ENCODE peak calls at places on chromosomes 3 and 15, in eight cellular contexts. J is CD8-positive, alpha-beta T cell; A is AG04449; R is dorsolateral prefrontal cortex; D is thoracic aorta; Q is cardiac muscle cell; G is AG04450; V is astrocyte of the cerebellum. L is an unnamed sample.

GRCh38 chr15:31437686-31438085 is 111.1 kb downstream of the KLF13 start:
- DNase-seq in J (peak), A (no peak), R (no peak), D (no peak), Q (no peak), G (no peak), V (no peak), L (no peak)

GRCh38 chr3:84987709-84988504 is 29.1 kb downstream of the CADM2 start:
- DNase-seq in J (no peak), A (no peak), R (no peak), D (no peak), Q (no peak), G (no peak), V (no peak), L (peak)

GRCh38 chr3:158347966-158348365 is 223.0 kb upstream of the MLF1 start:
- DNase-seq in J (no peak), A (no peak), R (no peak), D (no peak), Q (peak), G (no peak), V (peak), L (no peak)

GRCh38 chr15:101676965-101677364 is 24.8 kb upstream of the TM2D3 start:
- DNase-seq in J (no peak), A (peak), R (no peak), D (no peak), Q (no peak), G (no peak), V (no peak), L (no peak)

GRCh38 chr3:31704651-31705179 is 172.0 kb downstream of the STT3B start:
- DNase-seq in J (no peak), A (peak), R (no peak), D (no peak), Q (no peak), G (peak), V (no peak), L (peak)

GRCh38 chr15:89332446-89332845 is 2.2 kb downstream of the POLG start:
- DNase-seq in J (no peak), A (no peak), R (no peak), D (no peak), Q (peak), G (no peak), V (no peak), L (peak)

GRCh38 chr15:40357723-40358491 is at the start of gene DISP2:
- DNase-seq in J (peak), A (no peak), R (peak), D (peak), Q (peak), G (no peak), V (no peak), L (peak)

GRCh38 chr3:124859025-124859424 is 28.1 kb downstream of the ITGB5 start:
- DNase-seq in J (no peak), A (peak), R (no peak), D (no peak), Q (peak), G (peak), V (peak), L (no peak)

GRCh38 chr3:156674911-156675743 is 737 bp downstream of the TIPARP start:
- DNase-seq in J (peak), A (no peak), R (peak), D (peak), Q (peak), G (no peak), V (no peak), L (peak)

GRCh38 chr3:64170270-64170669 is 55.0 kb downstream of the PRICKLE2 start:
- DNase-seq in J (no peak), A (no peak), R (no peak), D (no peak), Q (no peak), G (no peak), V (no peak), L (no peak)

GRCh38 chr15:84982301-84982920 is 755 bp downstream of the PDE8A start:
- DNase-seq in J (peak), A (no peak), R (no peak), D (no peak), Q (peak), G (no peak), V (no peak), L (peak)

GRCh38 chr3:124131158-124132115 is 139.5 kb upstream of the ROPN1 start:
- DNase-seq in J (no peak), A (no peak), R (no peak), D (no peak), Q (no peak), G (no peak), V (no peak), L (no peak)

GRCh38 chr3:141955163-141955562 is 78.7 kb downstream of the ATP1B3 start:
- DNase-seq in J (no peak), A (no peak), R (no peak), D (no peak), Q (no peak), G (no peak), V (peak), L (no peak)

GRCh38 chr3:121736112-121736511 is 13.4 kb downstream of the GOLGB1 start:
- DNase-seq in J (no peak), A (no peak), R (no peak), D (no peak), Q (no peak), G (no peak), V (no peak), L (no peak)

GRCh38 chr15:85047271-85047948 is 65.8 kb downstream of the PDE8A start:
- DNase-seq in J (peak), A (peak), R (no peak), D (no peak), Q (peak), G (peak), V (peak), L (no peak)

GRCh38 chr15:25903024-25903581 is 40.0 kb upstream of the ATP10A start:
- DNase-seq in J (no peak), A (no peak), R (no peak), D (no peak), Q (peak), G (no peak), V (no peak), L (no peak)

GRCh38 chr15:59313703-59314332 is 58.9 kb downstream of the MYO1E start:
- DNase-seq in J (no peak), A (no peak), R (peak), D (peak), Q (no peak), G (no peak), V (no peak), L (no peak)

GRCh38 chr15:40151991-40152390 is 8.9 kb upstream of the BUB1B start:
- DNase-seq in J (no peak), A (no peak), R (no peak), D (no peak), Q (no peak), G (no peak), V (no peak), L (no peak)

GRCh38 chr15:35484231-35484945 is 61.6 kb downstream of the DPH6 start:
- DNase-seq in J (no peak), A (no peak), R (no peak), D (no peak), Q (peak), G (no peak), V (no peak), L (no peak)

GRCh38 chr15:39587291-39587909 is 6.5 kb downstream of the THBS1 start:
- DNase-seq in J (no peak), A (peak), R (no peak), D (no peak), Q (peak), G (no peak), V (no peak), L (no peak)

GRCh38 chr3:125470671-125471070 is 49.3 kb downstream of the SNX4 start:
- DNase-seq in J (no peak), A (no peak), R (no peak), D (no peak), Q (no peak), G (no peak), V (no peak), L (no peak)

GRCh38 chr3:157444789-157445188 is 8.1 kb downstream of the PTX3 start:
- DNase-seq in J (no peak), A (no peak), R (no peak), D (no peak), Q (peak), G (no peak), V (no peak), L (no peak)

GRCh38 chr3:134076816-134077215 is 47.1 kb upstream of the SLCO2A1 start:
- DNase-seq in J (no peak), A (no peak), R (no peak), D (no peak), Q (no peak), G (no peak), V (no peak), L (no peak)

GRCh38 chr15:41871175-41871905 is 22.5 kb downstream of the SPTBN5 start:
- DNase-seq in J (no peak), A (no peak), R (no peak), D (no peak), Q (no peak), G (no peak), V (no peak), L (no peak)

GRCh38 chr15:40088929-40089755 is 19.5 kb downstream of the BMF start:
- DNase-seq in J (no peak), A (no peak), R (no peak), D (no peak), Q (peak), G (no peak), V (no peak), L (no peak)

GRCh38 chr3:154775821-154776548 is 304.1 kb upstream of the MME start:
- DNase-seq in J (no peak), A (no peak), R (no peak), D (no peak), Q (no peak), G (no peak), V (no peak), L (no peak)

GRCh38 chr15:29124581-29125381 is 144.8 kb downstream of the NSMCE3 start:
- DNase-seq in J (no peak), A (peak), R (no peak), D (no peak), Q (peak), G (no peak), V (peak), L (peak)
- TF ChIP-seq CTCF in J (no peak), A (peak), R (no peak), D (no peak), Q (peak), G (peak), V (peak), L (peak)

GRCh38 chr15:56393277-56393676 is 28.1 kb downstream of the TEX9 start:
- DNase-seq in J (no peak), A (no peak), R (no peak), D (no peak), Q (no peak), G (no peak), V (no peak), L (no peak)
- H3K4me3 ChIP-seq in J (no peak), A (no peak), R (no peak), D (no peak), Q (no peak), G (no peak), V (no peak), L (no peak)

GRCh38 chr3:78899846-78900245 is 868.0 kb downstream of the ROBO1 start:
- DNase-seq in J (no peak), A (no peak), R (no peak), D (no peak), Q (no peak), G (no peak), V (no peak), L (no peak)
- TF ChIP-seq CTCF in J (no peak), A (no peak), R (no peak), D (no peak), Q (no peak), G (no peak), V (no peak), L (no peak)

DNA sequence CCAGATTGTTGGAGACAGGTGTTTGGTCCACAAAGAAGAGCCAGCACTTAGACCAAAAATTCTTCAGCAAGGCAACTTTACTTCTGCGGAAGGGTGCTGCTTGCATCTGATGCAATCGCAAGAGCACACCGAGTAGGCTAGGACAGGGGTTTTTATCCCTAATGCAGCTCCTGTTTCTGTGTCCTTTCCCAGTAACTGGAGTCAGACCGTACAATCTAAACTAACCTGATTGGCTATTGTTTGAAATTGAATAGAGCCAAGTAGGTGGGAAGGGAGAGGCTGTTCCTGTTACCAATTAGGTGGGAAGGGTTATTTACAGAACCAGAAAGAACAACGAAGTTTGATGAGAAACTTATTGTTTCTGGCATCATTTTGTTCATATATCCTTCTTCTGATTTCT is 77.6 kb downstream of the CHCHD4 start:
- DNase-seq in J (no peak), A (no peak), R (no peak), D (no peak), Q (no peak), G (no peak), V (no peak), L (no peak)
- H3K4me3 ChIP-seq in J (no peak), A (no peak), R (no peak), D (no peak), Q (no peak), G (no peak), V (no peak), L (no peak)

GRCh38 chr15:67843092-67843501 is 3.3 kb upstream of the RNU6-1 start:
- DNase-seq in J (no peak), A (no peak), R (no peak), D (no peak), Q (no peak), G (no peak), V (no peak), L (no peak)
- TF ChIP-seq CTCF in J (no peak), A (no peak), R (no peak), D (no peak), Q (no peak), G (no peak), V (no peak), L (no peak)

DNA sequence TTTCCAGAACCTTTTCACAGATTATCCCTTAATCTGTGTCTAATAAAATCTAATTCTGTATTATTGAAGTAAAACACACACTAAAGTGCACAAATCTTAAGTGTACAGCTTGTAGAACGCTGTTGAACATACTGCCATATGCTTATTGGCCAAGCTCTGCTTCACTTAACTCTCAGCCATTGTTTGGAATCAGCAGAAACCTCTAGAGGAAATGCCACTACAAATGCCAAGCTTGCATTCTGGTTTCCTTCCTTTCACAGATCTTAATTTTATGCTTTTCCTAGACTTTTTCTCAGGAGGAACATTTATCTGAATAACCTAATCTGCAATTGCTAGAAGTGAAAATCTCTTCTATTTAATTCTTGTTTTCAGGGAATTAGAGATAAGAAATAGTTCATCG is 10.1 kb downstream of the MNS1 start:
- DNase-seq in J (no peak), A (no peak), R (no peak), D (no peak), Q (peak), G (no peak), V (no peak), L (no peak)
- H3K4me3 ChIP-seq in J (no peak), A (no peak), R (no peak), D (no peak), Q (no peak), G (no peak), V (no peak), L (no peak)

DNA sequence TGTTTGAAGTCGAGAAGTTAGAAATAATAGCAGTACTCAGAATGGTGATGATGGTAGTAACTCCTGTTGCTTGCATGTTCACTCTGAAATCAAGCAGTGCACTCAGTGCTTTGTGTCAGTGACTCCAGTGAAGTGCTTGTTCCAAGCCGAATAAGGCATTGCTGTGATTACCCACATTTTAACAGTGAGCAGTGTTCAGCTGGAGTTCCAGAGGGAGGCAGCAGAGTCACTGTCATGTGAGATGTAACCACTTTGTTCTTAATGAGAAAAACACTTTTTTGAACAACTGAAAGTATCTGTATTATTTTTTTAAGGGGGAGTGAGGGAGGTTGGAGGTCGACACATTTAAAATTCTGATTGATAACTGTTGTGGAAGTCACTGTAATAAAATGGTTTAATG is 3.7 kb downstream of the MDFIC2 start:
- DNase-seq in J (no peak), A (no peak), R (no peak), D (no peak), Q (peak), G (peak), V (no peak), L (no peak)
- TF ChIP-seq CTCF in J (no peak), A (no peak), R (peak), D (no peak), Q (no peak), G (no peak), V (peak), L (peak)

GRCh38 chr3:14535616-14536015 is 4.5 kb downstream of the GRIP2 start:
- DNase-seq in J (no peak), A (no peak), R (no peak), D (no peak), Q (no peak), G (no peak), V (no peak), L (no peak)

GRCh38 chr3:14537590-14538450 is 2.3 kb downstream of the GRIP2 start:
- DNase-seq in J (no peak), A (no peak), R (no peak), D (no peak), Q (no peak), G (no peak), V (no peak), L (peak)

GRCh38 chr3:14536055-14536815 is 3.9 kb downstream of the GRIP2 start:
- DNase-seq in J (no peak), A (no peak), R (no peak), D (no peak), Q (no peak), G (no peak), V (no peak), L (no peak)

GRCh38 chr3:14538451-14539088 is 1.6 kb downstream of the GRIP2 start:
- DNase-seq in J (no peak), A (no peak), R (no peak), D (no peak), Q (no peak), G (no peak), V (no peak), L (no peak)

DNA sequence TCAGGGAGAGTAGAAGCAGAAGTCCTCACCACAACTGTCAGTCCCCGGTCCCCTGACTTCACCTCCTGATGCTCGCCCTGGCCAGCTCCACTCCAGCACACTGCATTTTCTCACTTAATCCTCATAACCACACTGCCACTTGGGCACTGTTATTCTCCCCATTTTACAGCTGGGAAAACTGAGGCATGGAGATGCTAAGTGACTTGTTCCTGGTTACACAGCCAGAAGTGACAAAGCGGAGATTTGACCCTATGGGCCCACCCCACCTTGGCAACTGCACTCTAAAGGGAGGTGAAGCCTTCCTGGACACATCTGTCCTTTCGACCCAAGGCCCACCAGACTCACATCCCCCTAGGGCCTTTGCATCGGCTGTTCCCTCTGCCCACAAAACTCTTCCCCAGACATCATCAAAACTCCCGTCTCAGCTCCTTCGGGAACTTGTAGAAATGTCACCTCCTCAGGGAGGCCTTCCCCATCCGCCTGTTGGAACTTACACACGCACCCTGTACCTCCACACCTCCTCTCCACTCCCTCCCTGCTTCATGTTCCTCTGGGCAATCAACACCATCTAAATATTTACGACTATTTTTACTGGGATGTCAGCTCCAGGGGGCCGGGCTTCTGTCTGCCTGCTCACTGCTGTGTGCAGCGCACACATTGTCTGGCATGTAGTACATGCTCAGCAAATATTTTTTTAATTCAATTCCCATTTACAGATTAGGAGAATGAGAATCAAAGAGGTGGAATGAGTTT is 3.1 kb downstream of the GRIP2 start:
- DNase-seq in J (no peak), A (no peak), R (no peak), D (no peak), Q (no peak), G (no peak), V (no peak), L (no peak)
- H3K4me3 ChIP-seq in J (no peak), A (no peak), R (no peak), D (no peak), Q (no peak), G (no peak), V (no peak), L (no peak)

GRCh38 chr3:188404124-188404523 is 250.2 kb downstream of the LPP start:
- DNase-seq in J (no peak), A (no peak), R (no peak), D (no peak), Q (no peak), G (no peak), V (no peak), L (no peak)
- TF ChIP-seq CTCF in J (no peak), A (no peak), R (no peak), D (no peak), Q (no peak), G (no peak), V (no peak), L (no peak)

DNA sequence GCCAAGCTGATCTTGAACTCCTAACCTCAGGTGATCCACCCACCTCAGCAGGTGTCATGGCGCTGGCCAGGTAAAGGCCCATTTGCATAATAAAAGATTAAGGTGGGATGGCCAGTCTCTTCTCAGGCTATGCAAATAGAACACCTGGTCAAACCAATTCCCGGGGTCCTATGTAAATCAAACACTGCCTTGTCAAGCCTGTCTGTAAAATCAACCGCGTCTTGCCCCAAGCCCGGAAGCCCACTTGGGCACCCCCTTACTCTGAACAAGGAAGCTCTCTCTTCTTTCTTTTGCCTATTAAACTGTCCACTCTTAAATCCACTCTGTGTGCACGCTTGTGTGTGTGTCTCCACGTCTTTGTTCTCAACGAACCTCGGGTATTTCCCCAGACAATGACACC is 13.0 kb upstream of the POC1A start:
- DNase-seq in J (no peak), A (no peak), R (no peak), D (no peak), Q (no peak), G (no peak), V (no peak), L (no peak)
- H3K4me3 ChIP-seq in J (no peak), A (no peak), R (no peak), D (no peak), Q (no peak), G (no peak), V (no peak), L (no peak)